ENCODE peak calls at places on chromosomes 12 and 14, in six cellular contexts. T is PC-3, X is OCI-LY7, J is GM23338, V is HCT116, E is SK-N-SH. R is an unnamed sample.

GRCh38 chr12:7497661-7498060 is 5.9 kb downstream of the CD163 start:
- DNase-seq in X (no peak), J (peak; percentile 36), E (no peak), V (no peak), T (no peak), R (peak; percentile 35)

GRCh38 chr12:105418232-105418631 is 87.7 kb downstream of the C12orf75 start:
- DNase-seq in V (no peak), J (peak; percentile 20), X (no peak), E (no peak), T (peak; percentile 81), R (peak; percentile 90)

GRCh38 chr12:59904874-59905521 is 309.2 kb downstream of the SLC16A7 start:
- DNase-seq in V (no peak), J (no peak), E (no peak), T (no peak), X (no peak), R (peak; percentile 90)

GRCh38 chr14:94158239-94158888 is 15.8 kb upstream of the PPP4R4 start:
- DNase-seq in E (no peak), T (no peak), X (no peak), J (no peak), V (no peak), R (no peak)

GRCh38 chr12:13362260-13362841 is 165.8 kb downstream of the EMP1 start:
- DNase-seq in V (peak; percentile 77), J (peak; percentile 89), T (peak; percentile 77), E (peak; percentile 65), X (peak; percentile 58), R (peak; percentile 77)

GRCh38 chr12:116102019-116102418 is 175.5 kb downstream of the MED13L start:
- DNase-seq in V (no peak), X (no peak), E (no peak), T (no peak), J (no peak), R (no peak)

GRCh38 chr12:113136128-113136989 is 798 bp upstream of the RASAL1 start:
- DNase-seq in E (peak; percentile 50), T (no peak), V (peak; percentile 22), J (peak; percentile 55), X (peak; percentile 67), R (no peak)

GRCh38 chr14:58768977-58769376 is 131.2 kb downstream of the DACT1 start:
- DNase-seq in T (no peak), J (peak; percentile 62), V (no peak), X (no peak), E (no peak), R (no peak)

GRCh38 chr14:68630611-68631013 is 162.3 kb downstream of the ZFP36L1 start:
- DNase-seq in T (no peak), X (no peak), E (no peak), J (no peak), V (no peak), R (no peak)

GRCh38 chr14:96146131-96146771 is 58.4 kb upstream of the BDKRB2 start:
- DNase-seq in J (no peak), E (no peak), T (peak; percentile 37), V (no peak), X (no peak), R (peak; percentile 89)

GRCh38 chr12:95218164-95218851 is 701 bp downstream of the VEZT start:
- DNase-seq in T (peak; percentile 87), V (no peak), J (no peak), X (peak; percentile 79), E (no peak), R (peak; percentile 86)
- TF ChIP-seq EZH2phosphoT487 in T (no peak), V (no peak), J (no peak), X (no peak), E (no peak), R (no peak)

GRCh38 chr12:118318703-118319102 is 54.0 kb downstream of the TAOK3 start:
- DNase-seq in J (no peak), T (no peak), X (no peak), V (no peak), E (no peak), R (no peak)
- H3K9me2 ChIP-seq in J (no peaks in the 10 kb centered on the region), T (no peaks in the 10 kb centered on the region), X (no peaks in the 10 kb centered on the region), V (no peaks in the 10 kb centered on the region), E (no peaks in the 10 kb centered on the region), R (no peaks in the 10 kb centered on the region)

DNA sequence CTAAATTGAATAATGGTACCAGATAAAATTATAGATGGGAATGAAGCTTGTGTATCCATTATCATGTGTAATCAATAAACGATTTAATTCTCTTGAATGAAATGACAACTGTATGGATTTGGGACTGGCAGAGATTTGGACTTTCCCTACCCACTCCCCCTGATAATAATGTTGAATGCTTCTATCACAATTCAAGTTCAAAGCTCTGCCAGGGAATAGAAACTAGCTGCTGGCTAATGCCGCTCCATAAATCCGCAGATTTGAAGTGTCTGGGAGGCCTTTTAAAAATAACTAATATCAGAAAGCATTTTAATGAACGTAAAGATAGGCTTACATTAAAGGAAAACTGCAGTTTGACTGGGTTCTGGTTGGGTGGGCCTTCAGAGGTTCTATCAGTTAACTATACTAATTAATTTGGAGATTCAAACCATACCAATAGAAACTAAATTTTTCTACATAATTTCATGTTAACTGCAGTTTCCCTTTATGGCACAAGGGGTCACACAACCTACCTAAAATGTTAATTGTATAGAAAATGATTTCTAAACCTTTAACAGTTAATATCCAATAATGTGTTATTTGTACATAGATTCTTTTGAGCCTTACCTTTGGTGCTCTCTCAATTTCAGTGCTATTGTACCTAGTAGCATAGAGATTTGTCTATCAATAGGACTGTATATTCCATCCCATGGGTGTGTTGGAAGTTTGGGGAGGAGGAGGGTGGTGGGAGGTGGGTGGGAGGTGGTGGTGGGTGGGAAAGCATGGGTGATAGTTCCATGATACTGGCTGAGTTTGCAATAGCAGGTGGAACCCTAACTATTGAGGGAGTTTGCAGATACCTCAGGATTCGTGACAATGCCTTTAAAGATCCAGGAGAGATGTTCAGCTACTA is 4.9 kb downstream of the HNRNPA1 start:
- DNase-seq in J (no peak), E (no peak), V (no peak), X (no peak), T (no peak), R (peak; percentile 43)
- TF ChIP-seq EZH2phosphoT487 in J (no peak), E (no peak), V (no peak), X (no peak), T (no peak), R (no peak)

GRCh38 chr14:63357841-63358240 is 39.1 kb upstream of the GPHB5 start:
- DNase-seq in J (no peak), T (no peak), E (no peak), V (no peak), X (no peak), R (no peak)
- H3K9me2 ChIP-seq in J (no peaks in the 10 kb centered on the region), T (no peaks in the 10 kb centered on the region), E (no peaks in the 10 kb centered on the region), V (no peaks in the 10 kb centered on the region), X (no peaks in the 10 kb centered on the region), R (no peaks in the 10 kb centered on the region)

GRCh38 chr14:77037338-77037782 is 8.9 kb upstream of the IRF2BPL start:
- DNase-seq in J (no peak), V (no peak), T (no peak), E (no peak), X (no peak), R (no peak)
- TF ChIP-seq EZH2phosphoT487 in J (no peak), V (no peak), T (no peak), E (no peak), X (no peak), R (no peak)

GRCh38 chr14:36996133-36996856 is 176.1 kb downstream of the SLC25A21 start:
- DNase-seq in J (no peak), X (no peak), T (peak; percentile 91), E (no peak), V (no peak), R (peak; percentile 91)
- H3K9me2 ChIP-seq in J (peaks cover 5% of the 10 kb centered on the region), X (no peaks in the 10 kb centered on the region), T (no peaks in the 10 kb centered on the region), E (no peaks in the 10 kb centered on the region), V (no peaks in the 10 kb centered on the region), R (no peaks in the 10 kb centered on the region)

GRCh38 chr12:43937947-43938346 is 102.1 kb downstream of the TMEM117 start:
- DNase-seq in J (peak; percentile 43), X (peak; percentile 14), V (no peak), T (peak; percentile 35), E (peak; percentile 25), R (peak; percentile 21)
- TF ChIP-seq EZH2phosphoT487 in J (no peak), X (no peak), V (no peak), T (no peak), E (no peak), R (no peak)

DNA sequence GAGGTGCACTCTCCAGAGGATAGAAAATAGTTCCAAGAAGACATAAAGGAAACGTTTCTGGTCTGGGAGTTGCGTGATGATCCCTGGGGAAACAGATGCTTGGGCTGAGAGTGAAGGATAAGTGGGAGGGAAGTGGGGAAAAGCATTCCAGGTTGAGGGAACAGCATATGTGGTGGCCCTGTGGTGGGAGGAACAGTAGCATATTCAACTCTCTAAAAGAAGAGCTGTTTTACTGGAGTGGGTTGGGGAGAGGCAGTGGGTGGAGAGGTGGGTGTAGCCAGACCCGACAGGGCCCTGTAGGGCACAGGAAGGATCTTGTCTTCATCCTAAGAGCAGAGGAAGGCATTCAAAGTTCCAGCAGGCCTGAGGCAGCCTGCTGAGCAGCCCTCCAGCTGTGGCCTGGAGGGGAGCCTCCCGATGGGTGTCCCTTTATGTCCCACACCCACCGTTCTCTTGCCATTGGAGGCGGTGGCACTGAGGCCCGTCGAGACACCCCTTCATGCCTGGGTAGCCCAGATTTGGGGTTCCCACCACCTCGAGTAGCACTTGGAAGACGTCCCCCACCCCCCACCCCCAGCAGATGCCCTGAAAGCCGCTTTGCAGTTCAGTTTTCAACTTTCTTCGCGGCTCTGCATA is 310.5 kb upstream of the FKBP4 start:
- DNase-seq in X (no peak), T (no peak), E (no peak), V (no peak), J (no peak), R (no peak)
- H3K9me2 ChIP-seq in X (no peaks in the 10 kb centered on the region), T (no peaks in the 10 kb centered on the region), E (no peaks in the 10 kb centered on the region), V (no peaks in the 10 kb centered on the region), J (peaks cover 19% of the 10 kb centered on the region), R (no peaks in the 10 kb centered on the region)

GRCh38 chr14:105885561-105886320 is 359.4 kb downstream of the TMEM121 start:
- DNase-seq in T (no peak), X (no peak), J (no peak), V (no peak), E (no peak), R (no peak)
- TF ChIP-seq EZH2phosphoT487 in T (no peak), X (no peak), J (no peak), V (no peak), E (no peak), R (no peak)

GRCh38 chr12:102962986-102963385 is 5.5 kb downstream of the ASCL1 start:
- DNase-seq in X (no peak), T (no peak), E (no peak), J (no peak), V (no peak), R (no peak)
- H3K9me2 ChIP-seq in X (no peaks in the 10 kb centered on the region), T (no peaks in the 10 kb centered on the region), E (no peaks in the 10 kb centered on the region), J (no peaks in the 10 kb centered on the region), V (no peaks in the 10 kb centered on the region), R (no peaks in the 10 kb centered on the region)

R was measured in GM23248.